ENCODE peak calls at places on chromosomes 3 and 15, in five cellular contexts. One of them, this sample, is unnamed.
A peak's percentile ranks its signal among the peaks of the same experiment; 100 is the strongest.

GRCh38 chr15:40845511-40846284 is 1.9 kb downstream of the SPINT1 start:
- DNase-seq in naive thymus-derived CD4-positive, alpha-beta T cell: no peak
- DNase-seq in GM23248: no peak
- DNase-seq in effector memory CD4-positive, alpha-beta T cell: no peak
- DNase-seq in lung: peak; percentile 82
- DNase-seq in this sample: no peak

GRCh38 chr15:34993413-34993812 is 5.3 kb upstream of the ZNF770 start:
- DNase-seq in naive thymus-derived CD4-positive, alpha-beta T cell: no peak
- DNase-seq in GM23248: peak; percentile 7
- DNase-seq in effector memory CD4-positive, alpha-beta T cell: no peak
- DNase-seq in lung: no peak
- DNase-seq in this sample: no peak

GRCh38 chr15:25883860-25884259 is 20.7 kb upstream of the ATP10A start:
- DNase-seq in naive thymus-derived CD4-positive, alpha-beta T cell: no peak
- DNase-seq in GM23248: peak; percentile 94
- DNase-seq in effector memory CD4-positive, alpha-beta T cell: no peak
- DNase-seq in lung: no peak
- DNase-seq in this sample: no peak

GRCh38 chr3:53816430-53816829 is 29.8 kb downstream of the CHDH start:
- DNase-seq in naive thymus-derived CD4-positive, alpha-beta T cell: no peak
- DNase-seq in GM23248: no peak
- DNase-seq in effector memory CD4-positive, alpha-beta T cell: no peak
- DNase-seq in lung: no peak
- DNase-seq in this sample: no peak

GRCh38 chr3:38354588-38355344 is 8.2 kb downstream of the XYLB start:
- DNase-seq in naive thymus-derived CD4-positive, alpha-beta T cell: no peak
- DNase-seq in GM23248: peak; percentile 33
- DNase-seq in effector memory CD4-positive, alpha-beta T cell: no peak
- DNase-seq in lung: no peak
- DNase-seq in this sample: no peak

GRCh38 chr3:153161138-153161713 is 800 bp upstream of the RAP2B start:
- DNase-seq in naive thymus-derived CD4-positive, alpha-beta T cell: peak; percentile 66
- DNase-seq in GM23248: peak; percentile 100
- DNase-seq in effector memory CD4-positive, alpha-beta T cell: peak; percentile 91
- DNase-seq in lung: peak; percentile 95
- DNase-seq in this sample: peak; percentile 92

GRCh38 chr15:35306361-35306981 is 221.4 kb upstream of the NANOGP8 start:
- DNase-seq in naive thymus-derived CD4-positive, alpha-beta T cell: no peak
- DNase-seq in GM23248: peak; percentile 74
- DNase-seq in effector memory CD4-positive, alpha-beta T cell: no peak
- DNase-seq in lung: no peak
- DNase-seq in this sample: no peak

GRCh38 chr3:181317521-181317920 is 328.0 kb upstream of the DNAJC19 start:
- DNase-seq in naive thymus-derived CD4-positive, alpha-beta T cell: no peak
- DNase-seq in GM23248: no peak
- DNase-seq in effector memory CD4-positive, alpha-beta T cell: no peak
- DNase-seq in lung: no peak
- DNase-seq in this sample: no peak

GRCh38 chr15:37771462-37771861 is 163.0 kb upstream of the TMCO5A start:
- DNase-seq in naive thymus-derived CD4-positive, alpha-beta T cell: no peak
- DNase-seq in GM23248: peak; percentile 28
- DNase-seq in effector memory CD4-positive, alpha-beta T cell: no peak
- DNase-seq in lung: no peak
- DNase-seq in this sample: no peak

GRCh38 chr3:142595581-142595950 is 627 bp upstream of the PLS1 start:
- DNase-seq in naive thymus-derived CD4-positive, alpha-beta T cell: no peak
- DNase-seq in GM23248: peak; percentile 75
- DNase-seq in effector memory CD4-positive, alpha-beta T cell: no peak
- DNase-seq in lung: peak; percentile 61
- DNase-seq in this sample: no peak

GRCh38 chr15:50544368-50544767 is 2.1 kb downstream of the USP50 start:
- DNase-seq in naive thymus-derived CD4-positive, alpha-beta T cell: no peak
- DNase-seq in GM23248: no peak
- DNase-seq in effector memory CD4-positive, alpha-beta T cell: no peak
- DNase-seq in lung: no peak
- DNase-seq in this sample: no peak

GRCh38 chr3:122974764-122975162 is 52.8 kb downstream of the SEMA5B start:
- DNase-seq in naive thymus-derived CD4-positive, alpha-beta T cell: no peak
- DNase-seq in GM23248: peak; percentile 49
- DNase-seq in effector memory CD4-positive, alpha-beta T cell: no peak
- DNase-seq in lung: no peak
- DNase-seq in this sample: no peak

GRCh38 chr15:74782596-74783071 is 754 bp downstream of the CSK start:
- DNase-seq in naive thymus-derived CD4-positive, alpha-beta T cell: no peak
- DNase-seq in GM23248: peak; percentile 40
- DNase-seq in effector memory CD4-positive, alpha-beta T cell: no peak
- DNase-seq in lung: no peak
- DNase-seq in this sample: no peak

GRCh38 chr3:159877924-159878323 is 110.7 kb upstream of the IL12A start:
- DNase-seq in naive thymus-derived CD4-positive, alpha-beta T cell: no peak
- DNase-seq in GM23248: peak; percentile 23
- DNase-seq in effector memory CD4-positive, alpha-beta T cell: no peak
- DNase-seq in lung: no peak
- DNase-seq in this sample: no peak
- H3K27ac ChIP-seq in naive thymus-derived CD4-positive, alpha-beta T cell: no peak overlapping the region
- H3K27ac ChIP-seq in GM23248: no peak overlapping the region
- H3K27ac ChIP-seq in effector memory CD4-positive, alpha-beta T cell: no peak overlapping the region
- H3K27ac ChIP-seq in lung: no peak overlapping the region
- H3K27ac ChIP-seq in this sample: no peak overlapping the region

GRCh38 chr3:14166877-14167605 is 11.4 kb downstream of the XPC start:
- DNase-seq in naive thymus-derived CD4-positive, alpha-beta T cell: no peak
- DNase-seq in GM23248: no peak
- DNase-seq in effector memory CD4-positive, alpha-beta T cell: no peak
- DNase-seq in lung: no peak
- DNase-seq in this sample: no peak
- H3K36me3 ChIP-seq in naive thymus-derived CD4-positive, alpha-beta T cell: peaks cover 72% of the 10 kb centered on the region
- H3K36me3 ChIP-seq in GM23248: peaks cover 70% of the 10 kb centered on the region
- H3K36me3 ChIP-seq in effector memory CD4-positive, alpha-beta T cell: peaks cover 97% of the 10 kb centered on the region
- H3K36me3 ChIP-seq in lung: peaks cover 50% of the 10 kb centered on the region
- H3K36me3 ChIP-seq in this sample: peaks cover 99% of the 10 kb centered on the region

GRCh38 chr15:45114076-45114750 is at the start of the genes DUOX2 and DUOXA2:
- DNase-seq in naive thymus-derived CD4-positive, alpha-beta T cell: no peak
- DNase-seq in GM23248: no peak
- DNase-seq in effector memory CD4-positive, alpha-beta T cell: no peak
- DNase-seq in lung: no peak
- DNase-seq in this sample: no peak
- H3K4me3 ChIP-seq in naive thymus-derived CD4-positive, alpha-beta T cell: no peak within 1 kb of the TSS
- H3K4me3 ChIP-seq in GM23248: no peak within 1 kb of the TSS
- H3K4me3 ChIP-seq in effector memory CD4-positive, alpha-beta T cell: no peak within 1 kb of the TSS
- H3K4me3 ChIP-seq in lung: no peak within 1 kb of the TSS
- H3K4me3 ChIP-seq in this sample: no peak within 1 kb of the TSS

GRCh38 chr3:136957751-136958288 is at the start of gene IL20RB:
- DNase-seq in naive thymus-derived CD4-positive, alpha-beta T cell: no peak
- DNase-seq in GM23248: peak; percentile 97
- DNase-seq in effector memory CD4-positive, alpha-beta T cell: no peak
- DNase-seq in lung: no peak
- DNase-seq in this sample: no peak
- H3K27ac ChIP-seq in naive thymus-derived CD4-positive, alpha-beta T cell: no peak within 1 kb of the TSS
- H3K27ac ChIP-seq in GM23248: peak within 1 kb of the TSS; percentile 75
- H3K27ac ChIP-seq in effector memory CD4-positive, alpha-beta T cell: no peak within 1 kb of the TSS
- H3K27ac ChIP-seq in lung: no peak within 1 kb of the TSS
- H3K27ac ChIP-seq in this sample: no peak within 1 kb of the TSS

GRCh38 chr3:156723182-156723619 is 48.8 kb downstream of the TIPARP start:
- DNase-seq in naive thymus-derived CD4-positive, alpha-beta T cell: no peak
- DNase-seq in GM23248: peak; percentile 68
- DNase-seq in effector memory CD4-positive, alpha-beta T cell: no peak
- DNase-seq in lung: no peak
- DNase-seq in this sample: no peak
- H3K36me3 ChIP-seq in naive thymus-derived CD4-positive, alpha-beta T cell: no peaks in the 10 kb centered on the region
- H3K36me3 ChIP-seq in GM23248: peaks cover 40% of the 10 kb centered on the region
- H3K36me3 ChIP-seq in effector memory CD4-positive, alpha-beta T cell: no peaks in the 10 kb centered on the region
- H3K36me3 ChIP-seq in lung: no peaks in the 10 kb centered on the region
- H3K36me3 ChIP-seq in this sample: no peaks in the 10 kb centered on the region

DNA sequence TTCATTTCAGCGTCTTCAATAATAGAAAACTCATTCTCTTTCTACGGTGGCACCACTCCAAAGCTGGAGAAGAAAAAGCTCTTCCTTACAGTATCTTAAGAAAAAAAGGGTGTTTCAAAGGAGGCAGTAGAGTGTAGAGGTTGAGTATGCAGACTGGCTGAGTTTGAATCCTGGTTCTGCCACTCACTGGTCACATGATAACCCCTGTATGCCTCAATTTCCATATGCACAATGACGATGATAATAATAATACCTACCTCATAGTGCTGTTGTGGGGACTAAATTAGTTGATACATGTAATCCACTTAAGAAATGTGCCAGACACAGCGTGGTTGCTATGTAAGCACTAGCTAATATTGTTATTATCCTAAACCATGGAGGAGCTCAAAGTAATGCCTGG is 4.5 kb downstream of the ANP32A start:
- DNase-seq in naive thymus-derived CD4-positive, alpha-beta T cell: no peak
- DNase-seq in GM23248: no peak
- DNase-seq in effector memory CD4-positive, alpha-beta T cell: no peak
- DNase-seq in lung: no peak
- DNase-seq in this sample: no peak
- H3K4me3 ChIP-seq in naive thymus-derived CD4-positive, alpha-beta T cell: peak overlapping the region; percentile 99
- H3K4me3 ChIP-seq in GM23248: peak overlapping the region; percentile 89
- H3K4me3 ChIP-seq in effector memory CD4-positive, alpha-beta T cell: no peak overlapping the region
- H3K4me3 ChIP-seq in lung: no peak overlapping the region
- H3K4me3 ChIP-seq in this sample: peak overlapping the region; percentile 86

DNA sequence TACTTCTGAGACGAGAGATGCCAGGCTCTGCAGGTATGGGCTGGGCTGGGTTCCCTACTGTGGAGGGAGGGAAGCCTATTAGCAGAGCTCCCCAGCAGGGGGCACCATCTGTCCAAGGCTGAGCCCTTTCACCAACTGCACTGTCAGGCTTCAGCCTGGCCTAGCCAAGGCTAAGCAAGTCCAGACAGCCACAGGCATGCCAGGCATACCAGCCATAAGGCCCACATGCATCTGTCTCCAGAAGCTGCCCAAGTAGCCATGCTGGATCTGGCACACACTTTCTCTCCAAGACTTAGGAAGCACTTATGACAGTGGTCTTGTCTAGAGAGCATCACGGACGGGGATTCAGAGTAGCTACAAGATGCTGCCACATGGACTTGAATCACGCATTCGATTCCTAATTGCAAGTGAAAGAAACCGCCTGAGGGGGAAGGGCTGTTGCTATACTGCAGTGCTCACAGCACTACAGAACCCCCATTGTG is 28.3 kb downstream of the RUVBL1 start:
- DNase-seq in naive thymus-derived CD4-positive, alpha-beta T cell: peak; percentile 70
- DNase-seq in GM23248: peak; percentile 92
- DNase-seq in effector memory CD4-positive, alpha-beta T cell: peak; percentile 67
- DNase-seq in lung: peak; percentile 80
- DNase-seq in this sample: peak; percentile 65
- H3K27ac ChIP-seq in naive thymus-derived CD4-positive, alpha-beta T cell: no peak overlapping the region
- H3K27ac ChIP-seq in GM23248: no peak overlapping the region
- H3K27ac ChIP-seq in effector memory CD4-positive, alpha-beta T cell: no peak overlapping the region
- H3K27ac ChIP-seq in lung: no peak overlapping the region
- H3K27ac ChIP-seq in this sample: no peak overlapping the region